ENCODE peak calls at places on chromosome 12, in nine cellular contexts. Q is AG20443; T is B cell; J is naive B cell; H is EL; I is Karpas-422; R is T-cell; S is sciatic nerve; A is activated naive CD4-positive, alpha-beta T cell treated with Interleukin-2 at 50 U/mL for 16 hours. U is an unnamed sample.

GRCh38 chr12:13099066-13099909 is 4.2 kb downstream of the GSG1 start:
- DNase-seq in A (no peak), I (peak), S (peak), H (no peak), J (peak), T (peak), Q (no peak), R (no peak), U (peak)

GRCh38 chr12:11724888-11725310 is 75.4 kb downstream of the ETV6 start:
- DNase-seq in A (no peak), Q (peak), H (peak), S (no peak), I (no peak), J (no peak), T (no peak), R (no peak), U (peak)

GRCh38 chr12:30692470-30692869 is 3.2 kb downstream of the IPO8 start:
- DNase-seq in R (no peak), S (no peak), A (no peak), Q (peak), J (no peak), H (peak), T (no peak), I (no peak), U (no peak)

GRCh38 chr12:68175566-68176033 is 16.1 kb upstream of the IFNG start:
- DNase-seq in H (no peak), J (peak), I (no peak), R (peak), A (peak), S (no peak), Q (no peak), T (peak), U (no peak)

GRCh38 chr12:46373303-46374182 is 970 bp upstream of the SLC38A2 start:
- DNase-seq in T (peak), S (peak), J (peak), R (peak), A (peak), Q (peak), H (peak), I (no peak), U (peak)

GRCh38 chr12:67116134-67116533 is 153.0 kb upstream of the CAND1 start:
- DNase-seq in J (no peak), T (no peak), I (no peak), S (no peak), H (no peak), Q (no peak), R (no peak), A (no peak), U (no peak)

GRCh38 chr12:52860102-52860838 is 11.5 kb upstream of the KRT78 start:
- DNase-seq in A (no peak), I (no peak), H (peak), J (no peak), T (no peak), Q (no peak), R (no peak), S (no peak), U (peak)

GRCh38 chr12:57738661-57739237 is at the start of gene AGAP2:
- DNase-seq in Q (no peak), I (no peak), S (no peak), A (no peak), T (no peak), H (no peak), R (no peak), J (no peak), U (no peak)

GRCh38 chr12:62834971-62835547 is 99.9 kb downstream of the PPM1H start:
- DNase-seq in S (no peak), T (no peak), R (no peak), I (no peak), Q (no peak), H (peak), J (no peak), A (no peak), U (no peak)

GRCh38 chr12:93766802-93767523 is 89.8 kb downstream of the CRADD start:
- DNase-seq in I (peak), A (peak), J (no peak), H (peak), S (no peak), R (no peak), T (no peak), Q (peak), U (peak)

GRCh38 chr12:6866163-6866919 is 990 bp upstream of the TPI1 start:
- DNase-seq in H (no peak), I (no peak), J (no peak), S (no peak), R (no peak), T (no peak), Q (no peak), A (no peak), U (no peak)

GRCh38 chr12:45329238-45329637 is 113.3 kb downstream of the ANO6 start:
- DNase-seq in I (no peak), Q (no peak), T (no peak), J (no peak), S (no peak), A (no peak), H (no peak), R (no peak), U (no peak)

GRCh38 chr12:85872497-85873091 is 1.5 kb upstream of the NTS start:
- DNase-seq in I (peak), J (peak), H (peak), A (no peak), Q (peak), R (no peak), S (no peak), T (no peak), U (peak)

GRCh38 chr12:47825239-47825639 is 5.5 kb upstream of the HDAC7 start:
- DNase-seq in A (no peak), T (no peak), H (no peak), R (no peak), S (no peak), J (no peak), Q (no peak), I (no peak), U (no peak)

GRCh38 chr12:59500915-59501314 is 94.9 kb upstream of the SLC16A7 start:
- DNase-seq in S (no peak), A (no peak), J (peak), Q (no peak), T (no peak), I (no peak), R (no peak), H (no peak), U (no peak)

GRCh38 chr12:32052300-32052691 is 54.4 kb upstream of the BICD1 start:
- DNase-seq in H (no peak), J (no peak), I (no peak), R (no peak), A (no peak), S (no peak), Q (no peak), T (no peak), U (no peak)

GRCh38 chr12:33180921-33181320 is 258.7 kb downstream of the SYT10 start:
- DNase-seq in J (no peak), I (no peak), T (no peak), R (no peak), S (no peak), H (no peak), Q (no peak), A (no peak), U (no peak)

GRCh38 chr12:13085968-13086686 is 17.3 kb downstream of the GSG1 start:
- DNase-seq in A (no peak), T (no peak), I (no peak), J (no peak), H (no peak), Q (no peak), S (no peak), R (no peak), U (no peak)

U was measured in NB4.